ENCODE peak calls at places on chromosomes 12 and 14, in seven cellular contexts. One of them, this sample, is unnamed.

GRCh38 chr12:43742106-43742505 is 16.5 kb downstream of the PUS7L start:
- DNase-seq in aorta: no peak
- DNase-seq in endodermal cell: no peak
- DNase-seq in heart left ventricle: no peak
- DNase-seq in kidney: no peak
- DNase-seq in left lung: no peak
- DNase-seq in psoas muscle: no peak
- DNase-seq in this sample: no peak

GRCh38 chr12:109299849-109300248 is 9.2 kb downstream of the FOXN4 start:
- DNase-seq in endodermal cell: no peak
- DNase-seq in aorta: no peak
- DNase-seq in psoas muscle: no peak
- DNase-seq in heart left ventricle: no peak
- DNase-seq in kidney: no peak
- DNase-seq in left lung: no peak
- DNase-seq in this sample: no peak

GRCh38 chr12:43921666-43922337 is 85.9 kb downstream of the TMEM117 start:
- DNase-seq in psoas muscle: no peak
- DNase-seq in left lung: no peak
- DNase-seq in heart left ventricle: no peak
- DNase-seq in kidney: no peak
- DNase-seq in endodermal cell: no peak
- DNase-seq in aorta: no peak
- DNase-seq in this sample: no peak

GRCh38 chr14:68145036-68145435 is 325.5 kb downstream of the RAD51B start:
- DNase-seq in endodermal cell: no peak
- DNase-seq in psoas muscle: no peak
- DNase-seq in left lung: no peak
- DNase-seq in kidney: no peak
- DNase-seq in aorta: no peak
- DNase-seq in heart left ventricle: no peak
- DNase-seq in this sample: peak; percentile 55

GRCh38 chr14:63493246-63493645 is 49.9 kb downstream of the PPP2R5E start:
- DNase-seq in aorta: no peak
- DNase-seq in psoas muscle: no peak
- DNase-seq in left lung: no peak
- DNase-seq in heart left ventricle: no peak
- DNase-seq in kidney: no peak
- DNase-seq in endodermal cell: peak; percentile 67
- DNase-seq in this sample: no peak

GRCh38 chr12:128137140-128137539 is 129.8 kb upstream of the TMEM132C start:
- DNase-seq in endodermal cell: no peak
- DNase-seq in left lung: no peak
- DNase-seq in aorta: no peak
- DNase-seq in psoas muscle: no peak
- DNase-seq in kidney: no peak
- DNase-seq in heart left ventricle: no peak
- DNase-seq in this sample: no peak

GRCh38 chr14:36553650-36554260 is 28.7 kb downstream of the NKX2-8 start:
- DNase-seq in kidney: no peak
- DNase-seq in heart left ventricle: no peak
- DNase-seq in psoas muscle: no peak
- DNase-seq in left lung: no peak
- DNase-seq in aorta: no peak
- DNase-seq in endodermal cell: peak; percentile 54
- DNase-seq in this sample: no peak

GRCh38 chr12:50764861-50765324 is 992 bp downstream of the ATF1 start:
- DNase-seq in psoas muscle: no peak
- DNase-seq in aorta: no peak
- DNase-seq in kidney: no peak
- DNase-seq in endodermal cell: no peak
- DNase-seq in heart left ventricle: no peak
- DNase-seq in left lung: no peak
- DNase-seq in this sample: peak; percentile 39

GRCh38 chr12:52119398-52120254 is 40.1 kb downstream of the SMIM41 start:
- DNase-seq in aorta: no peak
- DNase-seq in psoas muscle: no peak
- DNase-seq in endodermal cell: peak; percentile 95
- DNase-seq in left lung: no peak
- DNase-seq in heart left ventricle: peak; percentile 45
- DNase-seq in kidney: peak; percentile 86
- DNase-seq in this sample: peak; percentile 47

GRCh38 chr12:59500335-59500734 is 95.5 kb upstream of the SLC16A7 start:
- DNase-seq in endodermal cell: no peak
- DNase-seq in psoas muscle: no peak
- DNase-seq in left lung: no peak
- DNase-seq in aorta: no peak
- DNase-seq in heart left ventricle: no peak
- DNase-seq in kidney: no peak
- DNase-seq in this sample: no peak

GRCh38 chr12:118501489-118501888 is 125.1 kb downstream of the SUDS3 start:
- DNase-seq in aorta: no peak
- DNase-seq in kidney: no peak
- DNase-seq in heart left ventricle: no peak
- DNase-seq in psoas muscle: no peak
- DNase-seq in left lung: no peak
- DNase-seq in endodermal cell: no peak
- DNase-seq in this sample: no peak

GRCh38 chr14:100371773-100372172 is 48.6 kb downstream of the SLC25A47 start:
- DNase-seq in psoas muscle: no peak
- DNase-seq in left lung: no peak
- DNase-seq in endodermal cell: peak; percentile 92
- DNase-seq in aorta: no peak
- DNase-seq in heart left ventricle: no peak
- DNase-seq in kidney: no peak
- DNase-seq in this sample: no peak

GRCh38 chr12:1104088-1104800 is 113.2 kb downstream of the ERC1 start:
- DNase-seq in left lung: no peak
- DNase-seq in psoas muscle: no peak
- DNase-seq in aorta: no peak
- DNase-seq in endodermal cell: no peak
- DNase-seq in kidney: no peak
- DNase-seq in heart left ventricle: no peak
- DNase-seq in this sample: no peak

GRCh38 chr12:13713746-13714400 is 267.5 kb downstream of the GRIN2B start:
- DNase-seq in heart left ventricle: no peak
- DNase-seq in kidney: no peak
- DNase-seq in endodermal cell: no peak
- DNase-seq in aorta: no peak
- DNase-seq in left lung: no peak
- DNase-seq in psoas muscle: no peak
- DNase-seq in this sample: peak; percentile 16

GRCh38 chr14:60171690-60172089 is 6.5 kb upstream of the DHRS7 start:
- DNase-seq in psoas muscle: no peak
- DNase-seq in heart left ventricle: no peak
- DNase-seq in endodermal cell: no peak
- DNase-seq in aorta: no peak
- DNase-seq in kidney: no peak
- DNase-seq in left lung: no peak
- DNase-seq in this sample: no peak

GRCh38 chr14:96280104-96280503 is 24.1 kb downstream of the BDKRB1 start:
- DNase-seq in endodermal cell: no peak
- DNase-seq in aorta: no peak
- DNase-seq in psoas muscle: no peak
- DNase-seq in heart left ventricle: no peak
- DNase-seq in left lung: no peak
- DNase-seq in kidney: no peak
- DNase-seq in this sample: no peak

GRCh38 chr14:97707603-97708002 is 910.4 kb downstream of the VRK1 start:
- DNase-seq in kidney: no peak
- DNase-seq in aorta: no peak
- DNase-seq in endodermal cell: peak; percentile 56
- DNase-seq in heart left ventricle: no peak
- DNase-seq in psoas muscle: no peak
- DNase-seq in left lung: no peak
- DNase-seq in this sample: no peak

GRCh38 chr12:60805340-60805739 is 1209.5 kb downstream of the SLC16A7 start:
- DNase-seq in heart left ventricle: no peak
- DNase-seq in aorta: no peak
- DNase-seq in left lung: no peak
- DNase-seq in psoas muscle: no peak
- DNase-seq in kidney: no peak
- DNase-seq in endodermal cell: no peak
- DNase-seq in this sample: no peak

GRCh38 chr14:87990687-87991086 is 2.3 kb downstream of the GALC start:
- DNase-seq in aorta: no peak
- DNase-seq in kidney: no peak
- DNase-seq in endodermal cell: no peak
- DNase-seq in left lung: no peak
- DNase-seq in heart left ventricle: no peak
- DNase-seq in psoas muscle: no peak
- DNase-seq in this sample: no peak

GRCh38 chr12:55705802-55706402 is 1.8 kb downstream of the ITGA7 start:
- DNase-seq in left lung: no peak
- DNase-seq in kidney: peak; percentile 35
- DNase-seq in heart left ventricle: peak; percentile 61
- DNase-seq in psoas muscle: peak; percentile 87
- DNase-seq in aorta: peak; percentile 80
- DNase-seq in endodermal cell: peak; percentile 91
- DNase-seq in this sample: no peak

GRCh38 chr14:92754956-92755355 is 6.5 kb upstream of the LGMN start:
- DNase-seq in left lung: no peak
- DNase-seq in heart left ventricle: no peak
- DNase-seq in kidney: no peak
- DNase-seq in aorta: no peak
- DNase-seq in psoas muscle: no peak
- DNase-seq in endodermal cell: no peak
- DNase-seq in this sample: no peak

GRCh38 chr12:64544796-64545382 is 65.4 kb upstream of the RASSF3 start:
- DNase-seq in aorta: no peak
- DNase-seq in heart left ventricle: no peak
- DNase-seq in psoas muscle: no peak
- DNase-seq in kidney: no peak
- DNase-seq in left lung: no peak
- DNase-seq in endodermal cell: no peak
- DNase-seq in this sample: no peak

GRCh38 chr14:98945611-98946570 is 326.1 kb downstream of the BCL11B start:
- DNase-seq in left lung: no peak
- DNase-seq in psoas muscle: no peak
- DNase-seq in aorta: no peak
- DNase-seq in endodermal cell: peak; percentile 22
- DNase-seq in kidney: no peak
- DNase-seq in heart left ventricle: no peak
- DNase-seq in this sample: no peak

GRCh38 chr12:67222302-67222701 is 46.9 kb upstream of the CAND1 start:
- DNase-seq in left lung: no peak
- DNase-seq in kidney: no peak
- DNase-seq in heart left ventricle: no peak
- DNase-seq in aorta: no peak
- DNase-seq in endodermal cell: peak; percentile 75
- DNase-seq in psoas muscle: no peak
- DNase-seq in this sample: no peak

GRCh38 chr12:53781218-53781801 is 29.5 kb upstream of the CISTR start:
- DNase-seq in kidney: no peak
- DNase-seq in left lung: no peak
- DNase-seq in psoas muscle: no peak
- DNase-seq in heart left ventricle: no peak
- DNase-seq in aorta: no peak
- DNase-seq in endodermal cell: no peak
- DNase-seq in this sample: no peak

GRCh38 chr12:116177017-116177416 is 100.5 kb downstream of the MED13L start:
- DNase-seq in left lung: no peak
- DNase-seq in heart left ventricle: no peak
- DNase-seq in aorta: no peak
- DNase-seq in endodermal cell: no peak
- DNase-seq in kidney: no peak
- DNase-seq in psoas muscle: no peak
- DNase-seq in this sample: no peak

GRCh38 chr12:12128665-12129064 is 57.9 kb downstream of the BCL2L14 start:
- DNase-seq in aorta: no peak
- DNase-seq in endodermal cell: no peak
- DNase-seq in left lung: no peak
- DNase-seq in heart left ventricle: no peak
- DNase-seq in kidney: no peak
- DNase-seq in psoas muscle: no peak
- DNase-seq in this sample: no peak

GRCh38 chr12:12127304-12127703 is 56.6 kb downstream of the BCL2L14 start:
- DNase-seq in left lung: no peak
- DNase-seq in aorta: no peak
- DNase-seq in heart left ventricle: no peak
- DNase-seq in kidney: no peak
- DNase-seq in psoas muscle: no peak
- DNase-seq in endodermal cell: no peak
- DNase-seq in this sample: no peak

GRCh38 chr12:12123209-12123608 is 52.5 kb downstream of the BCL2L14 start:
- DNase-seq in left lung: no peak
- DNase-seq in heart left ventricle: no peak
- DNase-seq in kidney: no peak
- DNase-seq in endodermal cell: no peak
- DNase-seq in psoas muscle: no peak
- DNase-seq in aorta: no peak
- DNase-seq in this sample: no peak

GRCh38 chr12:12121022-12121421 is 50.3 kb downstream of the BCL2L14 start:
- DNase-seq in endodermal cell: no peak
- DNase-seq in psoas muscle: no peak
- DNase-seq in aorta: no peak
- DNase-seq in kidney: no peak
- DNase-seq in heart left ventricle: no peak
- DNase-seq in left lung: no peak
- DNase-seq in this sample: no peak

GRCh38 chr12:12126551-12126950 is 55.8 kb downstream of the BCL2L14 start:
- DNase-seq in kidney: no peak
- DNase-seq in aorta: no peak
- DNase-seq in psoas muscle: no peak
- DNase-seq in endodermal cell: no peak
- DNase-seq in left lung: no peak
- DNase-seq in heart left ventricle: no peak
- DNase-seq in this sample: no peak
- H3K27ac ChIP-seq in kidney: no peak overlapping the region
- H3K27ac ChIP-seq in aorta: no peak overlapping the region
- H3K27ac ChIP-seq in psoas muscle: no peak overlapping the region
- H3K27ac ChIP-seq in endodermal cell: no peak overlapping the region
- H3K27ac ChIP-seq in left lung: no peak overlapping the region
- H3K27ac ChIP-seq in heart left ventricle: no peak overlapping the region
- H3K27ac ChIP-seq in this sample: no peak overlapping the region

GRCh38 chr12:114393569-114393968 is 12.4 kb downstream of the TBX5 start:
- DNase-seq in aorta: no peak
- DNase-seq in heart left ventricle: no peak
- DNase-seq in endodermal cell: peak; percentile 64
- DNase-seq in kidney: no peak
- DNase-seq in left lung: no peak
- DNase-seq in psoas muscle: no peak
- DNase-seq in this sample: no peak
- H3K27ac ChIP-seq in aorta: no peak overlapping the region
- H3K27ac ChIP-seq in heart left ventricle: peak overlapping the region; percentile 38
- H3K27ac ChIP-seq in endodermal cell: no peak overlapping the region
- H3K27ac ChIP-seq in kidney: no peak overlapping the region
- H3K27ac ChIP-seq in left lung: no peak overlapping the region
- H3K27ac ChIP-seq in psoas muscle: no peak overlapping the region
- H3K27ac ChIP-seq in this sample: no peak overlapping the region

GRCh38 chr12:18643673-18644072 is 94.1 kb downstream of the PLCZ1 start:
- DNase-seq in aorta: no peak
- DNase-seq in endodermal cell: no peak
- DNase-seq in left lung: no peak
- DNase-seq in heart left ventricle: no peak
- DNase-seq in psoas muscle: no peak
- DNase-seq in kidney: no peak
- DNase-seq in this sample: no peak
- H3K27ac ChIP-seq in aorta: no peak overlapping the region
- H3K27ac ChIP-seq in endodermal cell: no peak overlapping the region
- H3K27ac ChIP-seq in left lung: no peak overlapping the region
- H3K27ac ChIP-seq in heart left ventricle: no peak overlapping the region
- H3K27ac ChIP-seq in psoas muscle: no peak overlapping the region
- H3K27ac ChIP-seq in kidney: no peak overlapping the region
- H3K27ac ChIP-seq in this sample: no peak overlapping the region

GRCh38 chr12:12483438-12483837 is 79.2 kb downstream of the DUSP16 start:
- DNase-seq in psoas muscle: no peak
- DNase-seq in left lung: no peak
- DNase-seq in heart left ventricle: no peak
- DNase-seq in endodermal cell: no peak
- DNase-seq in kidney: no peak
- DNase-seq in aorta: no peak
- DNase-seq in this sample: no peak
- H3K27ac ChIP-seq in psoas muscle: no peak overlapping the region
- H3K27ac ChIP-seq in left lung: peak overlapping the region; percentile 55
- H3K27ac ChIP-seq in heart left ventricle: no peak overlapping the region
- H3K27ac ChIP-seq in endodermal cell: no peak overlapping the region
- H3K27ac ChIP-seq in kidney: no peak overlapping the region
- H3K27ac ChIP-seq in aorta: no peak overlapping the region
- H3K27ac ChIP-seq in this sample: no peak overlapping the region